ENCODE peak calls at places on chromosomes 16 and 17, in four cellular contexts. B, V, J and A are unnamed samples.

GRCh38 chr16:74186589-74186988 is 110.0 kb upstream of the PSMD7 start:
- DNase-seq in B (no peak), V (no peak), J (no peak), A (no peak)

GRCh38 chr17:494601-495195 is 142.1 kb upstream of the RPH3AL start:
- DNase-seq in B (no peak), V (no peak), J (no peak), A (no peak)

GRCh38 chr16:57266531-57267268 is 17.8 kb downstream of the PLLP start:
- DNase-seq in B (no peak), V (peak), J (no peak), A (no peak)

GRCh38 chr16:9449597-9449996 is 358.2 kb downstream of the HAPSTR1 start:
- DNase-seq in B (no peak), V (no peak), J (no peak), A (no peak)

GRCh38 chr16:69741519-69741918 is 13.2 kb downstream of the NOB1 start:
- DNase-seq in B (no peak), V (no peak), J (no peak), A (peak)

GRCh38 chr17:31202968-31203367 is 94.1 kb downstream of the OMG start:
- DNase-seq in B (no peak), V (no peak), J (no peak), A (no peak)

GRCh38 chr17:43898446-43898845 is 8.9 kb downstream of the MPP2 start:
- DNase-seq in B (no peak), V (no peak), J (no peak), A (no peak)

GRCh38 chr17:73498854-73499597 is 145.2 kb downstream of the SDK2 start:
- DNase-seq in B (no peak), V (no peak), J (no peak), A (no peak)

GRCh38 chr17:1420981-1421380 is 21.0 kb upstream of the YWHAE start:
- DNase-seq in B (no peak), V (no peak), J (no peak), A (no peak)

GRCh38 chr17:82823004-82823403 is 16.8 kb downstream of the ZNF750 start:
- DNase-seq in B (no peak), V (no peak), J (no peak), A (no peak)

GRCh38 chr17:75587718-75588545 is at the start of gene MYO15B:
- DNase-seq in B (no peak), V (no peak), J (peak), A (no peak)

GRCh38 chr16:56637814-56638750 is at the start of gene MT1A:
- DNase-seq in B (no peak), V (peak), J (peak), A (no peak)

GRCh38 chr16:75660321-75660720 is 12.7 kb downstream of the TERF2IP start:
- DNase-seq in B (no peak), V (no peak), J (no peak), A (no peak)

GRCh38 chr17:72365857-72366415 is 245.1 kb downstream of the SOX9 start:
- DNase-seq in B (no peak), V (no peak), J (no peak), A (no peak)

GRCh38 chr17:65557349-65558310 is 3.8 kb downstream of the AXIN2 start:
- DNase-seq in B (no peak), V (no peak), J (no peak), A (peak)

GRCh38 chr17:73365203-73365933 is 53.6 kb upstream of the CDC42EP4 start:
- DNase-seq in B (no peak), V (no peak), J (peak), A (no peak)

GRCh38 chr17:51064061-51064735 is 56.5 kb downstream of the SPAG9 start:
- DNase-seq in B (no peak), V (no peak), J (no peak), A (no peak)

GRCh38 chr16:60929-61878 is 7.6 kb downstream of the SNRNP25 start:
- DNase-seq in B (no peak), V (peak), J (peak), A (no peak)

GRCh38 chr16:65875362-65876199 is 490.9 kb upstream of the CDH5 start:
- DNase-seq in B (no peak), V (no peak), J (no peak), A (no peak)

GRCh38 chr17:57097832-57098421 is 12.9 kb downstream of the AKAP1 start:
- DNase-seq in B (no peak), V (no peak), J (peak), A (peak)

GRCh38 chr16:83802135-83802534 is 5.6 kb upstream of the HSBP1 start:
- DNase-seq in B (no peak), V (no peak), J (no peak), A (no peak)

GRCh38 chr16:76287466-76287865 is 10.3 kb downstream of the CNTNAP4 start:
- DNase-seq in B (no peak), V (no peak), J (no peak), A (no peak)

GRCh38 chr17:75701288-75701687 is 20.0 kb upstream of the ITGB4 start:
- DNase-seq in B (no peak), V (no peak), J (no peak), A (no peak)

GRCh38 chr17:27502526-27503324 is 46.5 kb downstream of the KSR1 start:
- DNase-seq in B (no peak), V (no peak), J (no peak), A (peak)

GRCh38 chr17:46772879-46773620 is 45.4 kb downstream of the WNT3 start:
- DNase-seq in B (no peak), V (no peak), J (no peak), A (no peak)

GRCh38 chr17:29140051-29140582 is 40.1 kb downstream of the MYO18A start:
- DNase-seq in B (no peak), V (peak), J (peak), A (no peak)

GRCh38 chr16:53899471-53899870 is 195.5 kb downstream of the FTO start:
- DNase-seq in B (no peak), V (no peak), J (no peak), A (no peak)

GRCh38 chr17:21280081-21280518 is 4.4 kb upstream of the MAP2K3 start:
- DNase-seq in B (peak), V (peak), J (peak), A (no peak)

GRCh38 chr16:28218109-28218508 is 6.3 kb upstream of the XPO6 start:
- DNase-seq in B (peak), V (no peak), J (no peak), A (no peak)

GRCh38 chr17:343875-344752 is 8.5 kb downstream of the RPH3AL start:
- DNase-seq in B (no peak), V (no peak), J (no peak), A (no peak)

GRCh38 chr17:5584383-5584951 is at the start of gene NLRP1:
- DNase-seq in B (no peak), V (peak), J (peak), A (no peak)
- H3K4me3 ChIP-seq in B (no peak), V (no peak), J (peak), A (no peak)

DNA sequence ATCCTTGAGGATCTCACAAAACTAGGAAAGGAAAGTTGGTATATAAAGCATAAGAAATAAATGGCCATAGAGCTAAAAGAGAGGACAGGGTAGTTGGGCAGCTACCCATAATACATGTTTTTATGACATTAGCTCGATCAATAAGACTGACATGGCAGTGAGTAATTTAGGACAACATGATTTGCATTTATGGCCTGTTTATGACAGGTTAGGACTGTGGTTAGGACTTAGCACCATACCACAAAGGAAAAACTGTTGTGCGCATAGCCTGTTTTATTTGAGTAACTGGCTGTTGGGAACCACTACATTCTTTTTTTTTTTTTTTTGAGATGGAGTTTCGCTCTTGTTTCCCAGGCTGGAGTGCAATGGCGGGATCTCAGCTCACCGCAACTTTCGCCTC is 18.0 kb upstream of the TRIM37 start:
- DNase-seq in B (no peak), V (no peak), J (no peak), A (no peak)
- TF ChIP-seq CTCF in B (no peak), V (no peak), J (no peak), A (no peak)

GRCh38 chr16:89708481-89708931 is 7.0 kb upstream of the SPATA2L start:
- DNase-seq in B (no peak), V (no peak), J (no peak), A (no peak)

GRCh38 chr16:89704281-89704680 is 2.8 kb upstream of the SPATA2L start:
- DNase-seq in B (no peak), V (no peak), J (no peak), A (no peak)

GRCh38 chr16:89705006-89705405 is 3.5 kb upstream of the SPATA2L start:
- DNase-seq in B (no peak), V (no peak), J (no peak), A (no peak)

GRCh38 chr16:89707695-89708094 is 6.2 kb upstream of the SPATA2L start:
- DNase-seq in B (no peak), V (no peak), J (no peak), A (no peak)

DNA sequence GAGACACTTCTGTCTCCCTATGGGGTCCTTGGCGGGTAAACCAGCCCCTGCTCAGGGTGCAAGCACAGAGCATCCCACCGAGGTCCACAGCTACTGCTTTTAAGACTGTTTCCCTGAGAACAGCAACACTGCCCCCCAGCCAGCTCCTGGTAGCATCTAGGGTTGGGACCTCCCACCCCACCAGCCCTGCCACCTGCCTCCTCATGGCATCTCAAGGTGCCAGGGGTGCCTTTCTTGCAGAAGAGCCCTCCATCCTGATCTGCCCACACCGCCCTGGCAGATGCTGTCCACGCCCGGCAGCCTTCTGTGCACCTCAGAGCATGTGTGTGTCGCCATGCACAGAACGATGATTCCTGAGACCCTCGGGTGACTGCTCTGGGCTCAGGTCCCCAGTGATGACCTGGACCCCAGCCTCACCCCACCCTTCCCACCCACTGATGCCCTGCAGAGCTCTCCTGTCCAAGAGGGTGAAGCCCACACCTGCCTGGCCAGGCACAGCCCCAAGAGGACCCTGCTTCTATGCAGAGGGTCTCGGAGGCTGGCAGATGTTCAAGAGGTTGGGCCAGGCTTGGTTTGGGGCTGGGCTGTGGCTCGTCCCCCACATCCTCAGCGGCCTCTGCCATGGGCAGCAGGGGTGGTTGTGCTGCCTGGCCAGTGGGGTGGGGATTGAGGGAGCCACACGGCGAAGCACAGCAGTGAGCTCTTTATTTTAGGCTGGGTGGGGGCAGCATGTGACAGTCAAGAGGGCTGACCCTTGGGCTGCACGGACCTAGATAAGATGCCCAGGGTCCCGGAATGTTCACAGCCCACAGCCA is 5.1 kb upstream of the SPATA2L start:
- DNase-seq in B (no peak), V (no peak), J (peak), A (no peak)
- H3K4me3 ChIP-seq in B (no peak), V (no peak), J (no peak), A (no peak)

GRCh38 chr16:79261461-79261860 is 339.1 kb downstream of the MAF start:
- DNase-seq in B (no peak), V (no peak), J (peak), A (peak)
- TF ChIP-seq CTCF in B (peak), V (no peak), J (peak), A (peak)

GRCh38 chr17:40069751-40070643 is 7.2 kb downstream of the THRA start:
- DNase-seq in B (no peak), V (peak), J (peak), A (no peak)

GRCh38 chr17:40067710-40068109 is 4.9 kb downstream of the THRA start:
- DNase-seq in B (no peak), V (no peak), J (no peak), A (no peak)

GRCh38 chr17:40068917-40069750 is 6.4 kb downstream of the THRA start:
- DNase-seq in B (no peak), V (peak), J (peak), A (no peak)

GRCh38 chr17:40068584-40068916 is 5.8 kb downstream of the THRA start:
- DNase-seq in B (no peak), V (no peak), J (no peak), A (no peak)

GRCh38 chr17:40068129-40068581 is 5.4 kb downstream of the THRA start:
- DNase-seq in B (no peak), V (no peak), J (no peak), A (no peak)
- H3K4me3 ChIP-seq in B (no peak), V (no peak), J (peak), A (peak)